ENCODE peak calls at places on chromosomes 13 and 19, in ten cellular contexts. T, S, H, U, G, V, L, O, W and Z are unnamed samples.

GRCh38 chr13:44174769-44175425 is 198.7 kb upstream of the SERP2 start:
- DNase-seq in T (no peak), S (no peak), H (no peak), U (no peak), G (no peak), V (no peak), L (peak), O (no peak), W (peak), Z (no peak)

GRCh38 chr13:33108620-33109019 is 92.4 kb downstream of the KL start:
- DNase-seq in T (no peak), S (no peak), H (no peak), U (no peak), G (no peak), V (no peak), L (no peak), O (no peak), W (peak), Z (no peak)

GRCh38 chr13:42880241-42880640 is 98.9 kb downstream of the FAM216B start:
- DNase-seq in T (no peak), S (no peak), H (peak), U (no peak), G (no peak), V (no peak), L (no peak), O (no peak), W (no peak), Z (no peak)

GRCh38 chr19:50198431-50199253 is 4.8 kb upstream of the MYH14 start:
- DNase-seq in T (no peak), S (no peak), H (no peak), U (no peak), G (no peak), V (no peak), L (no peak), O (no peak), W (no peak), Z (no peak)

GRCh38 chr13:100550433-100550832 is 38.2 kb downstream of the GGACT start:
- DNase-seq in T (no peak), S (no peak), H (peak), U (no peak), G (no peak), V (no peak), L (peak), O (no peak), W (peak), Z (no peak)

GRCh38 chr13:37598572-37598971 is at the start of gene POSTN:
- DNase-seq in T (no peak), S (no peak), H (no peak), U (no peak), G (no peak), V (no peak), L (peak), O (no peak), W (no peak), Z (no peak)

GRCh38 chr13:42899266-42899665 is 92.8 kb downstream of the EPSTI1 start:
- DNase-seq in T (no peak), S (no peak), H (no peak), U (no peak), G (no peak), V (no peak), L (no peak), O (no peak), W (no peak), Z (no peak)

GRCh38 chr13:26509491-26509890 is 48.0 kb upstream of the WASF3 start:
- DNase-seq in T (no peak), S (no peak), H (no peak), U (no peak), G (no peak), V (no peak), L (no peak), O (no peak), W (no peak), Z (no peak)

GRCh38 chr19:11422163-11423068 is 3.3 kb upstream of the RGL3 start:
- DNase-seq in T (peak), S (peak), H (peak), U (peak), G (peak), V (peak), L (peak), O (peak), W (peak), Z (peak)